ENCODE peak calls at places on chromosomes 16 and 17, in eight cellular contexts. U, P, Z, T, M, A, Y and C are unnamed samples.

GRCh38 chr16:51971184-51971583 is 575.8 kb downstream of the TOX3 start:
- DNase-seq in U (no peak), P (no peak), Z (no peak), T (no peak), M (peak), A (no peak), Y (no peak), C (no peak)

GRCh38 chr16:47258874-47259461 is 115.2 kb upstream of the NETO2 start:
- DNase-seq in U (no peak), P (no peak), Z (no peak), T (no peak), M (peak), A (peak), Y (no peak), C (no peak)

GRCh38 chr17:68705331-68706166 is 104.4 kb upstream of the FAM20A start:
- DNase-seq in U (no peak), P (no peak), Z (peak), T (no peak), M (no peak), A (peak), Y (no peak), C (no peak)

GRCh38 chr16:13866073-13866472 is 53.9 kb upstream of the ERCC4 start:
- DNase-seq in U (no peak), P (peak), Z (peak), T (peak), M (peak), A (peak), Y (no peak), C (no peak)

GRCh38 chr17:62630365-62631085 is 3.1 kb downstream of the MRC2 start:
- DNase-seq in U (no peak), P (no peak), Z (no peak), T (no peak), M (no peak), A (no peak), Y (no peak), C (no peak)

GRCh38 chr17:39863918-39864746 is at the start of gene IKZF3:
- DNase-seq in U (no peak), P (peak), Z (no peak), T (peak), M (peak), A (no peak), Y (peak), C (no peak)

GRCh38 chr17:74307984-74308773 is 17.8 kb upstream of the KIF19 start:
- DNase-seq in U (no peak), P (no peak), Z (no peak), T (no peak), M (no peak), A (peak), Y (no peak), C (no peak)

GRCh38 chr17:42509916-42510315 is 26.1 kb upstream of the NAGLU start:
- DNase-seq in U (no peak), P (no peak), Z (no peak), T (no peak), M (no peak), A (peak), Y (no peak), C (no peak)

GRCh38 chr16:57009641-57010170 is 20.3 kb downstream of the NLRC5 start:
- DNase-seq in U (no peak), P (no peak), Z (no peak), T (no peak), M (no peak), A (no peak), Y (no peak), C (no peak)

GRCh38 chr17:19024101-19025078 is 19.8 kb upstream of the FAM83G start:
- DNase-seq in U (no peak), P (no peak), Z (no peak), T (no peak), M (no peak), A (peak), Y (no peak), C (no peak)

GRCh38 chr16:27374231-27374793 is 27.7 kb upstream of the IL21R start:
- DNase-seq in U (no peak), P (no peak), Z (no peak), T (no peak), M (no peak), A (peak), Y (no peak), C (no peak)

GRCh38 chr17:80479246-80479566 is 2.8 kb upstream of the NPTX1 start:
- DNase-seq in U (no peak), P (no peak), Z (no peak), T (no peak), M (no peak), A (no peak), Y (no peak), C (no peak)

GRCh38 chr17:16653367-16654041 is at the start of gene ZNF624:
- DNase-seq in U (peak), P (peak), Z (peak), T (peak), M (peak), A (peak), Y (peak), C (peak)

GRCh38 chr16:74700206-74701040 is at the start of gene MLKL:
- DNase-seq in U (no peak), P (peak), Z (no peak), T (peak), M (peak), A (peak), Y (peak), C (no peak)

GRCh38 chr16:83233153-83233552 is 574.6 kb upstream of the HSBP1 start:
- DNase-seq in U (no peak), P (no peak), Z (peak), T (no peak), M (no peak), A (no peak), Y (no peak), C (no peak)

GRCh38 chr17:38599398-38599856 is 6.3 kb downstream of the SRCIN1 start:
- DNase-seq in U (no peak), P (no peak), Z (no peak), T (no peak), M (no peak), A (no peak), Y (no peak), C (no peak)

GRCh38 chr16:52546291-52546941 is 527 bp downstream of the TOX3 start:
- DNase-seq in U (no peak), P (no peak), Z (no peak), T (no peak), M (no peak), A (no peak), Y (no peak), C (no peak)

GRCh38 chr17:40341808-40342574 is 22.5 kb downstream of the GJD3 start:
- DNase-seq in U (no peak), P (peak), Z (no peak), T (peak), M (peak), A (no peak), Y (no peak), C (no peak)

GRCh38 chr16:15610369-15610871 is 32.5 kb downstream of the MARF1 start:
- DNase-seq in U (no peak), P (no peak), Z (no peak), T (no peak), M (no peak), A (no peak), Y (no peak), C (no peak)

GRCh38 chr17:82324566-82325285 is 7.3 kb upstream of the CD7 start:
- DNase-seq in U (no peak), P (no peak), Z (no peak), T (no peak), M (no peak), A (no peak), Y (no peak), C (no peak)

GRCh38 chr17:33725675-33726271 is 432.7 kb upstream of the ASIC2 start:
- DNase-seq in U (peak), P (no peak), Z (no peak), T (peak), M (peak), A (peak), Y (no peak), C (no peak)

GRCh38 chr17:76088041-76088867 is 9.3 kb downstream of the ZACN start:
- DNase-seq in U (no peak), P (no peak), Z (no peak), T (no peak), M (no peak), A (no peak), Y (no peak), C (no peak)

GRCh38 chr17:7834554-7834890 is 505 bp downstream of the KDM6B start:
- DNase-seq in U (no peak), P (peak), Z (no peak), T (peak), M (peak), A (peak), Y (no peak), C (no peak)

GRCh38 chr17:28402224-28402630 is 3.8 kb downstream of the SLC46A1 start:
- DNase-seq in U (no peak), P (no peak), Z (no peak), T (no peak), M (no peak), A (no peak), Y (no peak), C (no peak)

GRCh38 chr16:57648125-57648524 is 19.7 kb downstream of the ADGRG1 start:
- DNase-seq in U (no peak), P (no peak), Z (no peak), T (no peak), M (no peak), A (peak), Y (no peak), C (no peak)

GRCh38 chr17:13593021-13593751 is 8.5 kb downstream of the HS3ST3A1 start:
- DNase-seq in U (no peak), P (no peak), Z (no peak), T (no peak), M (no peak), A (no peak), Y (no peak), C (no peak)

GRCh38 chr17:31535581-31535981 is 144.1 kb downstream of the RAB11FIP4 start:
- DNase-seq in U (no peak), P (no peak), Z (no peak), T (no peak), M (no peak), A (no peak), Y (no peak), C (no peak)

GRCh38 chr17:14312522-14312921 is 11.6 kb downstream of the HS3ST3B1 start:
- DNase-seq in U (no peak), P (no peak), Z (no peak), T (no peak), M (no peak), A (no peak), Y (no peak), C (no peak)

GRCh38 chr17:46889992-46890564 is 32.9 kb upstream of the GOSR2 start:
- DNase-seq in U (no peak), P (no peak), Z (no peak), T (no peak), M (no peak), A (no peak), Y (no peak), C (no peak)

GRCh38 chr17:48616719-48617514 is 1.8 kb upstream of the HOXB8 start:
- DNase-seq in U (no peak), P (no peak), Z (no peak), T (no peak), M (no peak), A (no peak), Y (no peak), C (no peak)

GRCh38 chr16:66382171-66382965 is 15.9 kb downstream of the CDH5 start:
- DNase-seq in U (no peak), P (no peak), Z (no peak), T (peak), M (peak), A (no peak), Y (no peak), C (no peak)

GRCh38 chr17:72425796-72426173 is 305.0 kb downstream of the SOX9 start:
- DNase-seq in U (no peak), P (no peak), Z (no peak), T (no peak), M (no peak), A (no peak), Y (no peak), C (no peak)

GRCh38 chr17:74280093-74280513 is 6.1 kb downstream of the DNAI2 start:
- DNase-seq in U (no peak), P (peak), Z (no peak), T (peak), M (no peak), A (peak), Y (no peak), C (no peak)

GRCh38 chr16:4938683-4939030 is 1.7 kb upstream of the PPL start:
- DNase-seq in U (no peak), P (no peak), Z (no peak), T (no peak), M (no peak), A (no peak), Y (no peak), C (no peak)

GRCh38 chr17:50425682-50426471 is at the start of gene ACSF2:
- DNase-seq in U (peak), P (peak), Z (no peak), T (peak), M (peak), A (peak), Y (peak), C (no peak)

GRCh38 chr16:4182581-4183257 is 59.2 kb downstream of the SRL start:
- DNase-seq in U (no peak), P (no peak), Z (no peak), T (peak), M (no peak), A (peak), Y (no peak), C (no peak)